ENCODE peak calls at places on chromosomes 4 and X, in ten cellular contexts. R, N, V, S, L, C, Y, M, T and G are unnamed samples.

GRCh38 chr4:189940178-189941004 is at the start of gene FRG1:
- DNase-seq in R (peak), N (peak), V (peak), S (peak), L (peak), C (peak), Y (peak), M (peak), T (peak), G (peak)

GRCh38 chr4:4694812-4695211 is 153.0 kb upstream of the STX18 start:
- DNase-seq in R (no peak), N (no peak), V (no peak), S (no peak), L (no peak), C (no peak), Y (no peak), M (no peak), T (no peak), G (no peak)

GRCh38 chrX:10047631-10048030 is 80.5 kb downstream of the CLDN34 start:
- DNase-seq in R (no peak), N (no peak), V (no peak), S (no peak), L (no peak), C (no peak), Y (no peak), M (no peak), T (no peak), G (no peak)

GRCh38 chrX:121307441-121307840 is 260.0 kb downstream of the GLUD2 start:
- DNase-seq in R (no peak), N (no peak), V (no peak), S (peak), L (no peak), C (no peak), Y (no peak), M (no peak), T (no peak), G (no peak)

GRCh38 chrX:40005290-40006011 is 92.3 kb downstream of the BCOR start:
- DNase-seq in R (no peak), N (peak), V (no peak), S (no peak), L (no peak), C (no peak), Y (peak), M (no peak), T (peak), G (no peak)

GRCh38 chr4:1244978-1245471 is 3.9 kb downstream of the CTBP1 start:
- DNase-seq in R (no peak), N (no peak), V (no peak), S (no peak), L (peak), C (no peak), Y (no peak), M (no peak), T (peak), G (peak)

GRCh38 chr4:1410491-1411325 is 4.5 kb upstream of the NKX1-1 start:
- DNase-seq in R (no peak), N (peak), V (peak), S (no peak), L (peak), C (no peak), Y (no peak), M (no peak), T (no peak), G (peak)

GRCh38 chrX:3345281-3346081 is 971 bp downstream of the MXRA5 start:
- DNase-seq in R (peak), N (peak), V (peak), S (no peak), L (peak), C (no peak), Y (peak), M (no peak), T (peak), G (peak)

GRCh38 chr4:150236626-150237025 is 158.4 kb downstream of the DCLK2 start:
- DNase-seq in R (no peak), N (no peak), V (no peak), S (no peak), L (no peak), C (no peak), Y (no peak), M (peak), T (no peak), G (no peak)

GRCh38 chr4:62548108-62548524 is 1348.0 kb downstream of the ADGRL3 start:
- DNase-seq in R (no peak), N (peak), V (no peak), S (no peak), L (peak), C (no peak), Y (no peak), M (peak), T (no peak), G (no peak)

GRCh38 chrX:106894392-106894909 is 8.7 kb downstream of the RIPPLY1 start:
- DNase-seq in R (no peak), N (peak), V (peak), S (no peak), L (peak), C (peak), Y (peak), M (peak), T (no peak), G (peak)

GRCh38 chr4:184695178-184695896 is 38.6 kb downstream of the CENPU start:
- DNase-seq in R (peak), N (no peak), V (no peak), S (no peak), L (no peak), C (no peak), Y (no peak), M (no peak), T (no peak), G (no peak)

GRCh38 chr4:108425988-108426387 is 194.4 kb upstream of the RPL34 start:
- DNase-seq in R (no peak), N (no peak), V (no peak), S (no peak), L (no peak), C (no peak), Y (no peak), M (no peak), T (no peak), G (no peak)

GRCh38 chr4:76087007-76087769 is 12.7 kb downstream of the ART3 start:
- DNase-seq in R (peak), N (peak), V (no peak), S (no peak), L (peak), C (peak), Y (no peak), M (peak), T (no peak), G (peak)

GRCh38 chr4:145589923-145590702 is 29.1 kb upstream of the MMAA start:
- DNase-seq in R (no peak), N (no peak), V (no peak), S (no peak), L (no peak), C (no peak), Y (no peak), M (peak), T (no peak), G (no peak)

GRCh38 chr4:11669156-11669555 is 240.5 kb upstream of the HS3ST1 start:
- DNase-seq in R (no peak), N (no peak), V (no peak), S (no peak), L (no peak), C (no peak), Y (no peak), M (peak), T (no peak), G (no peak)

GRCh38 chr4:10704050-10704810 is 19.7 kb upstream of the CLNK start:
- DNase-seq in R (no peak), N (no peak), V (no peak), S (no peak), L (no peak), C (no peak), Y (no peak), M (no peak), T (no peak), G (no peak)

GRCh38 chr4:99949034-99949998 is 759 bp downstream of the H2AZ1 start:
- DNase-seq in R (peak), N (peak), V (peak), S (peak), L (peak), C (peak), Y (peak), M (peak), T (peak), G (peak)

GRCh38 chrX:17860811-17861495 is at the start of gene RAI2:
- DNase-seq in R (no peak), N (peak), V (peak), S (no peak), L (peak), C (peak), Y (peak), M (no peak), T (no peak), G (peak)

GRCh38 chr4:76689079-76689817 is 208.7 kb downstream of the SOWAHB start:
- DNase-seq in R (no peak), N (peak), V (peak), S (no peak), L (no peak), C (peak), Y (peak), M (peak), T (peak), G (peak)

GRCh38 chr4:148054275-148054674 is 322.4 kb downstream of the ARHGAP10 start:
- DNase-seq in R (no peak), N (no peak), V (no peak), S (no peak), L (no peak), C (no peak), Y (no peak), M (peak), T (no peak), G (no peak)

GRCh38 chr4:7766661-7767345 is 172.9 kb downstream of the AFAP1 start:
- DNase-seq in R (no peak), N (no peak), V (no peak), S (no peak), L (no peak), C (no peak), Y (no peak), M (no peak), T (peak), G (peak)

GRCh38 chrX:104195489-104196084 is 29.3 kb downstream of the FAM199X start:
- DNase-seq in R (no peak), N (no peak), V (no peak), S (no peak), L (no peak), C (no peak), Y (no peak), M (peak), T (no peak), G (no peak)

GRCh38 chr4:14848210-14848609 is 154.1 kb upstream of the CPEB2 start:
- DNase-seq in R (no peak), N (no peak), V (no peak), S (no peak), L (no peak), C (no peak), Y (no peak), M (no peak), T (no peak), G (no peak)

GRCh38 chr4:85861064-85861767 is 386.3 kb downstream of the ARHGAP24 start:
- DNase-seq in R (no peak), N (no peak), V (no peak), S (no peak), L (no peak), C (no peak), Y (no peak), M (no peak), T (no peak), G (no peak)

GRCh38 chr4:92387459-92388069 is 83.8 kb downstream of the GRID2 start:
- DNase-seq in R (no peak), N (no peak), V (no peak), S (peak), L (no peak), C (no peak), Y (no peak), M (peak), T (no peak), G (peak)

GRCh38 chr4:548976-549375 is 27.1 kb downstream of the TMEM271 start:
- DNase-seq in R (no peak), N (no peak), V (no peak), S (no peak), L (no peak), C (no peak), Y (no peak), M (no peak), T (no peak), G (no peak)

GRCh38 chr4:74590476-74590875 is 145.5 kb downstream of the AREG start:
- DNase-seq in R (no peak), N (no peak), V (no peak), S (no peak), L (no peak), C (no peak), Y (no peak), M (no peak), T (no peak), G (no peak)

GRCh38 chr4:147360301-147360700 is 120.6 kb upstream of the EDNRA start:
- DNase-seq in R (no peak), N (no peak), V (no peak), S (no peak), L (no peak), C (no peak), Y (no peak), M (no peak), T (no peak), G (no peak)

GRCh38 chr4:168840988-168841681 is 168.9 kb downstream of the CBR4 start:
- DNase-seq in R (no peak), N (no peak), V (no peak), S (no peak), L (no peak), C (no peak), Y (no peak), M (no peak), T (no peak), G (peak)

GRCh38 chrX:14718403-14718802 is 154.5 kb downstream of the FANCB start:
- DNase-seq in R (no peak), N (no peak), V (no peak), S (no peak), L (no peak), C (no peak), Y (no peak), M (no peak), T (no peak), G (no peak)

GRCh38 chr4:186699298-186699697 is 24.4 kb downstream of the FAT1 start:
- DNase-seq in R (no peak), N (no peak), V (no peak), S (no peak), L (no peak), C (no peak), Y (no peak), M (no peak), T (no peak), G (no peak)

DNA sequence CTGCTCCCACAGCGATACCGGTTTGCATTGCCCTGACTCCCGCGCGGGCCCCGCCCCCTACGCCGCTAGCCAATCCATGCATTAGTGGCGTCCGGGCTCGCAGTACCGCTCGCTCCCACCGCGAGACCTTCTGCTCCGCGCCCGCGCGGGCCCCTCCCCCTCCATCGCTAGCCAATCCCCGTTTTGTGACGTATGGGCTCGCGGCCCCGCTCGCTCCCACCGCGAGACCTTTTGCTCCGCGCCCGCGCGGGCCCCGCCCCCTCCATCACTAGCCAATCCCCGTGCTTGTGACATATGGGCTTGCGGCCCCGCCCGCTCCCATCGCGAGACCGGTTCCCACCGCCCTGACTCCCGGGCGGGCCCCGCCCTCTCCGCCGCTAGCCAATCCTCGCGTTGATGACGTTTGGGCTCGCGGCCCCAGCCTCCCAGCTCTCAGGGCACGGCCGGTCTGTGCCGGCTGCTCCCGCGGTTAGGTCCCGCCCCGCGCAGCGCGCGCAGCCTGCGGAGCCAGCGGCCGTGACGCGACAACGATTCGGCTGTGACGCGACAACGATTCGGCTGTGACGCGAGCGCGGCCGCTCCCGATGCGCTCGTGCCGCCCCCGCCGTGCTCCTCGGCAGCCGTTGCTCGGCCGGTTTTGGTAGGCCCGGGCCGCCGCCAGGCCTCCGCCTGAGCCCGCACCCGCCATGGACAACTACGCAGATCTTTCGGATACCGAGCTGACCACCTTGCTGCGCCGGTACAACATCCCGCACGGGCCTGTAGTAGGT is at the start of gene EMD:
- DNase-seq in R (peak), N (peak), V (peak), S (peak), L (peak), C (peak), Y (peak), M (peak), T (peak), G (peak)
- TF ChIP-seq POLR2A in R (no peak), N (peak), V (peak), S (peak), L (peak), C (peak), Y (peak), M (peak), T (peak), G (peak)

GRCh38 chrX:374566-374965 is 12.1 kb downstream of the PPP2R3B start:
- DNase-seq in R (no peak), N (no peak), V (no peak), S (no peak), L (no peak), C (no peak), Y (no peak), M (no peak), T (peak), G (no peak)

GRCh38 chrX:372856-373640 is 13.7 kb downstream of the PPP2R3B start:
- DNase-seq in R (no peak), N (no peak), V (no peak), S (no peak), L (no peak), C (no peak), Y (no peak), M (no peak), T (peak), G (no peak)

GRCh38 chrX:371907-372306 is 14.8 kb downstream of the PPP2R3B start:
- DNase-seq in R (no peak), N (no peak), V (no peak), S (no peak), L (no peak), C (no peak), Y (no peak), M (no peak), T (peak), G (no peak)

GRCh38 chrX:375181-376036 is 11.3 kb downstream of the PPP2R3B start:
- DNase-seq in R (no peak), N (no peak), V (no peak), S (no peak), L (no peak), C (no peak), Y (no peak), M (no peak), T (peak), G (no peak)

GRCh38 chrX:373641-374471 is 12.9 kb downstream of the PPP2R3B start:
- DNase-seq in R (no peak), N (peak), V (no peak), S (no peak), L (no peak), C (no peak), Y (no peak), M (peak), T (peak), G (peak)
- H3K4me3 ChIP-seq in R (peak), N (peak), V (peak), S (no peak), L (no peak), C (no peak), Y (peak), M (peak), T (peak), G (no peak)

DNA sequence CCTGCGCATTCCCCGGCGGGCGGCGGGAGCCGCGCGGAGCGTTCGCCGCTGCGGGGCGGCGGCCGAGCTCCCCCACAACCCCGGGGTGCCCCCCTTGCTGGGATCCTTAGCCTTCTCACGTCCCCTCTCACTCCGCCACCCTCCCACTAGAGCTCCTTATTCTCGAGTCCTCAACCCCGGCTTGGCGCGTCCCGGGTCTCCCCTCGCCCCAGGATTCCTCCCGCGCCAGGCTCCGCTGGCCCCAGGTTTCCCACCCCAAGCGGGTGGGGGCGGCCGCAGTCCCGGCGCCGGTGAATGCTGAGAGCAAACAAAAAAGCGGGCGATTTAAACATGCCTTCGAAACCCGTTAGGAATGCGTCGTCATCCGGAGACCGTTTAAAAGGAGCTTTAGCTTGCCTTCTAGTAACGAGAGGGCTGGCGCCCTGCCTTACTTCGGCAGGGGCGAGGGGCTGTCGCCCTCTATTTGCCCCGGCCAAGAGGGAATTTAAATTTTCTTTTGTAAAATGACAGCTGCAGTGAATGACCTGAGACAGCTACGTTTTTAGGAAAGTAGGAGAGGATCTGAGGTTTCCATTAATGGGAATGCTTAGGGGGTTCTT is 3.0 kb downstream of the JADE1 start:
- DNase-seq in R (peak), N (peak), V (no peak), S (no peak), L (peak), C (no peak), Y (no peak), M (peak), T (no peak), G (peak)
- TF ChIP-seq POLR2A in R (no peak), N (peak), V (no peak), S (no peak), L (no peak), C (no peak), Y (no peak), M (no peak), T (no peak), G (no peak)

DNA sequence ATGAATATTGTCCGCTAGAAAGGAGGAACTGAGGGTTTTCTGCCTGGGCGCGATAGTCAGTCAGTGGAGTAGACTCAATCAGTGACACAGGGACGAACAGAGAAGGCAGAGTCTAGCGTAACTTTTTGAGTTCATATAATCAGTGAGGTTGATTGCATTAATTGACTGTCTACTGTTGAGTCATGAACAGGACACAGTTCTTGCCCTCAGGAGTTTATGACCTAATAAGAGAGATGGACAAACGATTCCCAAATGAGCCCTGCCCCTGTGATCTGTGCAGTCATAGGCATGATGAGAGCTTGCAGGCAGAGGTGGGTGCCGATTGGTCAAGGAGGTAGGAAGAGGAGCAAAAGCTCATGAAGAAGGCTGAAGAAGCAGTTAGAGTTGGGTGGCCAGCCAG is 57.1 kb downstream of the ADD1 start:
- DNase-seq in R (no peak), N (no peak), V (no peak), S (no peak), L (no peak), C (no peak), Y (no peak), M (no peak), T (no peak), G (no peak)
- H3K4me3 ChIP-seq in R (no peak), N (no peak), V (no peak), S (no peak), L (no peak), C (no peak), Y (no peak), M (no peak), T (no peak), G (no peak)

GRCh38 chr4:105473340-105474109 is at the start of gene PPA2:
- DNase-seq in R (peak), N (peak), V (peak), S (peak), L (peak), C (peak), Y (peak), M (peak), T (peak), G (peak)
- TF ChIP-seq POLR2A in R (peak), N (peak), V (peak), S (peak), L (peak), C (peak), Y (peak), M (peak), T (peak), G (peak)

GRCh38 chr4:89109841-89110540 is 1.3 kb upstream of the TIGD2 start:
- DNase-seq in R (no peak), N (no peak), V (no peak), S (no peak), L (no peak), C (no peak), Y (no peak), M (no peak), T (peak), G (peak)
- H3K4me3 ChIP-seq in R (no peak), N (peak), V (peak), S (peak), L (no peak), C (no peak), Y (peak), M (peak), T (peak), G (no peak)